ENCODE peak calls at places on chromosomes 4 and X, in eight cellular contexts. N, P, T, U, F, S, D and V are unnamed samples.

GRCh38 chrX:37757082-37757481 is 22.8 kb upstream of the CYBB start:
- DNase-seq in D (no peak), P (no peak), N (no peak), T (no peak), F (no peak), U (no peak), S (no peak), V (no peak)

GRCh38 chr4:37365888-37366287 is 121.3 kb downstream of the NWD2 start:
- DNase-seq in T (no peak), N (no peak), P (peak), U (no peak), D (no peak), S (no peak), F (no peak), V (no peak)

GRCh38 chr4:157674699-157675098 is 454.2 kb downstream of the GRIA2 start:
- DNase-seq in S (peak), U (no peak), T (peak), P (no peak), D (no peak), N (no peak), F (peak), V (no peak)

GRCh38 chr4:1300466-1301455 is 11.1 kb downstream of the MAEA start:
- DNase-seq in D (no peak), N (peak), S (peak), U (no peak), T (peak), P (peak), F (no peak), V (no peak)

GRCh38 chrX:106901781-106902219 is 1.3 kb downstream of the RIPPLY1 start:
- DNase-seq in N (no peak), T (no peak), P (no peak), F (no peak), S (no peak), U (no peak), D (no peak), V (no peak)

GRCh38 chr4:99628040-99628439 is 29.6 kb downstream of the C4orf54 start:
- DNase-seq in N (no peak), S (no peak), D (no peak), U (no peak), P (no peak), F (no peak), T (no peak), V (no peak)

GRCh38 chrX:38882894-38883620 is 81.8 kb downstream of the MID1IP1 start:
- DNase-seq in U (no peak), P (peak), F (no peak), D (no peak), S (no peak), N (no peak), T (no peak), V (no peak)

GRCh38 chrX:27675493-27675892 is 85.3 kb downstream of the DCAF8L2 start:
- DNase-seq in D (no peak), F (no peak), T (no peak), S (no peak), N (no peak), U (no peak), P (peak), V (no peak)